ENCODE peak calls at places on chromosomes 2 and 18, in eight cellular contexts. R, C, W, M, L, O, H and P are unnamed samples.

GRCh38 chr2:200252661-200253067 is 53.8 kb upstream of the SPATS2L start:
- DNase-seq in R (peak; percentile 32), C (no peak), W (no peak), M (peak; percentile 92), L (no peak), O (no peak), H (no peak), P (peak; percentile 22)

GRCh38 chr18:73614812-73615211 is 532.8 kb downstream of the FBXO15 start:
- DNase-seq in R (no peak), C (no peak), W (no peak), M (peak; percentile 84), L (no peak), O (no peak), H (no peak), P (no peak)

GRCh38 chr2:46862430-46862829 is 53.2 kb downstream of the MCFD2 start:
- DNase-seq in R (no peak), C (no peak), W (no peak), M (no peak), L (no peak), O (no peak), H (no peak), P (no peak)

GRCh38 chr2:212135739-212136138 is 402.9 kb downstream of the ERBB4 start:
- DNase-seq in R (no peak), C (no peak), W (no peak), M (no peak), L (no peak), O (no peak), H (no peak), P (no peak)

GRCh38 chr2:238458641-238459040 is 31.9 kb downstream of the ASB1 start:
- DNase-seq in R (no peak), C (no peak), W (no peak), M (peak; percentile 49), L (no peak), O (no peak), H (peak; percentile 64), P (no peak)

GRCh38 chr2:86033751-86034680 is 71.7 kb downstream of the POLR1A start:
- DNase-seq in R (no peak), C (no peak), W (no peak), M (no peak), L (no peak), O (no peak), H (no peak), P (no peak)

GRCh38 chr2:60100034-60100433 is 453.4 kb downstream of the BCL11A start:
- DNase-seq in R (no peak), C (no peak), W (no peak), M (no peak), L (no peak), O (no peak), H (peak; percentile 60), P (no peak)

GRCh38 chr2:66488946-66489345 is 54.0 kb downstream of the MEIS1 start:
- DNase-seq in R (no peak), C (no peak), W (no peak), M (no peak), L (no peak), O (no peak), H (no peak), P (no peak)

GRCh38 chr2:234580686-234581085 is 83.8 kb upstream of the ARL4C start:
- DNase-seq in R (no peak), C (no peak), W (no peak), M (peak; percentile 53), L (no peak), O (no peak), H (no peak), P (no peak)

GRCh38 chr2:220847006-220847405 is 725.1 kb downstream of the EPHA4 start:
- DNase-seq in R (no peak), C (no peak), W (no peak), M (peak; percentile 29), L (no peak), O (no peak), H (no peak), P (no peak)

GRCh38 chr2:67548317-67549095 is 151.4 kb downstream of the ETAA1 start:
- DNase-seq in R (no peak), C (no peak), W (no peak), M (no peak), L (no peak), O (no peak), H (no peak), P (no peak)

GRCh38 chr2:197183355-197183754 is 127.2 kb downstream of the ANKRD44 start:
- DNase-seq in R (no peak), C (no peak), W (no peak), M (peak; percentile 34), L (no peak), O (no peak), H (no peak), P (no peak)

GRCh38 chr18:48132993-48133674 is 202.7 kb upstream of the SMAD2 start:
- DNase-seq in R (no peak), C (no peak), W (no peak), M (no peak), L (no peak), O (no peak), H (no peak), P (no peak)

GRCh38 chr2:149490296-149490695 is 97.3 kb downstream of the MMADHC start:
- DNase-seq in R (no peak), C (peak; percentile 34), W (no peak), M (peak; percentile 48), L (peak; percentile 20), O (no peak), H (no peak), P (no peak)

GRCh38 chr2:28958689-28959088 is 22.4 kb upstream of the TOGARAM2 start:
- DNase-seq in R (peak; percentile 48), C (peak; percentile 65), W (peak; percentile 33), M (peak; percentile 90), L (peak; percentile 61), O (peak; percentile 37), H (peak; percentile 87), P (peak; percentile 75)

GRCh38 chr2:149451417-149452165 is 121.2 kb downstream of the LYPD6 start:
- DNase-seq in R (no peak), C (no peak), W (no peak), M (no peak), L (no peak), O (no peak), H (no peak), P (no peak)

GRCh38 chr2:15218423-15219086 is 342.6 kb downstream of the NBAS start:
- DNase-seq in R (no peak), C (no peak), W (no peak), M (no peak), L (no peak), O (no peak), H (no peak), P (no peak)

GRCh38 chr2:163200726-163201125 is 362.2 kb upstream of the KCNH7 start:
- DNase-seq in R (no peak), C (no peak), W (no peak), M (no peak), L (no peak), O (no peak), H (no peak), P (no peak)

GRCh38 chr2:151560289-151560688 is 150.6 kb downstream of the RIF1 start:
- DNase-seq in R (no peak), C (no peak), W (no peak), M (peak; percentile 65), L (peak; percentile 5), O (no peak), H (peak; percentile 60), P (peak; percentile 15)

DNA sequence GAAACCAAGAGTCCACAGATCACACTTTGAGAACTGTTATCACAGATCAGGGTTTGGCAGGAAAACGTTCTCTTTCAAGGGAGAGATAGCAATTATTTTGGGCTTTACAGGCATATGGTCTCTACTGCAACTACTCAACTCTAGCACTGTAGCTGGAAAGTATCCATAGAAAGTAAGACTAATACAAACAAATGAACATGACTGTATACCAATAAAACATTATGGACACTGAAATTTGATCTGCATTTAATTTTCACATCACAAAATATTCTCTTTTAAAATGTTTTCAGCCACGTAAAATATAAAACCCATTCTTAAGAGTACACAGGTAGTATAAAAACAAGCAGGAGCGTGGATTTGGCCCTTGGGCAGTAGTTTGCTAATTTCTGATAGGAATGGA is 100.5 kb downstream of the TRIP12 start:
- DNase-seq in R (no peak), C (no peak), W (no peak), M (no peak), L (no peak), O (no peak), H (no peak), P (no peak)
- H3K27ac ChIP-seq in R (no peak overlapping the region), C (no peak overlapping the region), W (no peak overlapping the region), M (no peak overlapping the region), L (no peak overlapping the region), O (no peak overlapping the region), H (no peak overlapping the region), P (no peak overlapping the region)

DNA sequence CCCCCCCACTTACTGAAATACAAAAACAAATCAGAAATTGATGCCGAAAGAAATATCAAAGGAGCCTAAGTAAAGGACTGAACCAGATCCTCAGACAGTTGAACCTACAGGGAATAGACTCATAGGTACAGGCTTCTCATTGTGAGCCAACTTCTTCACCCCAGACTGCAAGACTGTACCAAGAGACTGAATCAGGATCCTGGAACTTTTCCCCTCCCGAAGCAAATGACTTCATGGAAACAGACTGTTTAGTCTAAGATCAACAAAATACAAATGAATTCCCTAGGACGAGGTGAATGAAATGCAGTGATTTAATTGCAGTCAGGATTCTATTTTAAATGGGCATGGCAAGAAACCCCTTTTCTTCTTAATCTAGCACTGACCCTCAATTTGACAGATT is 53.6 kb upstream of the RNF152 start:
- DNase-seq in R (no peak), C (no peak), W (no peak), M (peak; percentile 83), L (no peak), O (no peak), H (no peak), P (no peak)
- H3K4me1 ChIP-seq in R (no peaks in the 10 kb centered on the region), C (no peaks in the 10 kb centered on the region), W (no peaks in the 10 kb centered on the region), M (peaks cover 13% of the 10 kb centered on the region), L (peaks cover 16% of the 10 kb centered on the region), O (no peaks in the 10 kb centered on the region), H (no peaks in the 10 kb centered on the region), P (no peaks in the 10 kb centered on the region)

DNA sequence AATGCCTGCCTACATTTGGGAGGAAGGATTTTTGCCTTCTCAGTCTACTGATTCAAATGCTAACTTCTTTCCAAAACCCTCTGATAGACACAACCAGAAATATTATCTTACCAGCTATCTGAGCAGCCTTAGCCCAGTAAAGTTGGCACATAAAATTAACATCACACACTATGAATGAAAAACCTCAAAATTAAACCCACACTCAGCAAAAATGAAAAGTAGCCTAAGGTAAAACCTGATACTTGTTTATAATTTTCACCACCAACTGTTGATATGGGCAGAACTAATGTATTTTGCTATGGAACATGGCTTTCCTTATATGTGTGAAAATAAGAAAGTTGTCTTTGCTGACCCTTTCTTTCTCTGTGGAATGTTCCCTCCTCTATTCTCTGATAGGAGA is 226.0 kb downstream of the DPP10 start:
- DNase-seq in R (no peak), C (no peak), W (no peak), M (no peak), L (no peak), O (no peak), H (no peak), P (no peak)
- H3K27ac ChIP-seq in R (no peak overlapping the region), C (peak overlapping the region; percentile 8), W (no peak overlapping the region), M (no peak overlapping the region), L (no peak overlapping the region), O (no peak overlapping the region), H (no peak overlapping the region), P (no peak overlapping the region)

GRCh38 chr2:98458207-98458606 is 13.5 kb downstream of the INPP4A start:
- DNase-seq in R (no peak), C (no peak), W (no peak), M (peak; percentile 64), L (peak; percentile 26), O (no peak), H (no peak), P (no peak)
- H3K4me1 ChIP-seq in R (no peaks in the 10 kb centered on the region), C (no peaks in the 10 kb centered on the region), W (no peaks in the 10 kb centered on the region), M (peaks cover 20% of the 10 kb centered on the region), L (peaks cover 3% of the 10 kb centered on the region), O (peaks cover 3% of the 10 kb centered on the region), H (peaks cover 26% of the 10 kb centered on the region), P (peaks cover 17% of the 10 kb centered on the region)

GRCh38 chr2:162012565-162012869 is 61.5 kb downstream of the DPP4 start:
- DNase-seq in R (no peak), C (no peak), W (no peak), M (no peak), L (no peak), O (no peak), H (no peak), P (no peak)
- H3K27ac ChIP-seq in R (no peak overlapping the region), C (no peak overlapping the region), W (no peak overlapping the region), M (no peak overlapping the region), L (no peak overlapping the region), O (no peak overlapping the region), H (no peak overlapping the region), P (no peak overlapping the region)